ENCODE peak calls at places on chromosomes 16 and 17, in six cellular contexts. J, R, T, Q, E and N are unnamed samples. For H3K4me1, the result is how much of the 10 kb centered on the place peaks cover.

GRCh38 chr17:17626840-17627239 is 35.3 kb upstream of the PEMT start:
- DNase-seq in J (no peak), R (no peak), T (no peak), Q (no peak), E (no peak), N (no peak)

GRCh38 chr16:30896890-30897730 is 696 bp downstream of the CTF1 start:
- DNase-seq in J (peak), R (peak), T (peak), Q (peak), E (peak), N (peak)

GRCh38 chr17:31391496-31391949 is at the start of gene RAB11FIP4:
- DNase-seq in J (no peak), R (peak), T (no peak), Q (no peak), E (peak), N (no peak)

GRCh38 chr17:82520041-82520910 is 744 bp downstream of the FOXK2 start:
- DNase-seq in J (peak), R (peak), T (no peak), Q (peak), E (no peak), N (peak)

GRCh38 chr17:73393962-73394361 is 82.2 kb upstream of the CDC42EP4 start:
- DNase-seq in J (no peak), R (no peak), T (peak), Q (no peak), E (no peak), N (no peak)

GRCh38 chr17:80826955-80827645 is 164.5 kb upstream of the CHMP6 start:
- DNase-seq in J (no peak), R (no peak), T (peak), Q (peak), E (peak), N (no peak)

GRCh38 chr16:396199-396598 is 800 bp upstream of the NME4 start:
- DNase-seq in J (no peak), R (no peak), T (no peak), Q (no peak), E (no peak), N (no peak)

GRCh38 chr17:83128306-83129240 is 49.2 kb downstream of the METRNL start:
- DNase-seq in J (no peak), R (no peak), T (no peak), Q (peak), E (no peak), N (no peak)

GRCh38 chr17:50575581-50576210 is 15.2 kb downstream of the CACNA1G start:
- DNase-seq in J (no peak), R (no peak), T (no peak), Q (no peak), E (no peak), N (peak)

GRCh38 chr17:41098476-41098875 is 534 bp upstream of the KRTAP4-8 start:
- DNase-seq in J (no peak), R (no peak), T (no peak), Q (no peak), E (no peak), N (no peak)

GRCh38 chr17:17507465-17508011 is 11.3 kb upstream of the RASD1 start:
- DNase-seq in J (no peak), R (no peak), T (no peak), Q (no peak), E (no peak), N (no peak)

GRCh38 chr16:12706628-12707027 is 97.1 kb downstream of the CPPED1 start:
- DNase-seq in J (no peak), R (no peak), T (no peak), Q (no peak), E (peak), N (no peak)

GRCh38 chr17:64115871-64116534 is 13.9 kb downstream of the ERN1 start:
- DNase-seq in J (no peak), R (no peak), T (peak), Q (no peak), E (no peak), N (no peak)

GRCh38 chr17:17491546-17491988 is 4.6 kb downstream of the RASD1 start:
- DNase-seq in J (no peak), R (no peak), T (no peak), Q (no peak), E (no peak), N (no peak)

GRCh38 chr17:491086-492014 is 138.7 kb upstream of the RPH3AL start:
- DNase-seq in J (peak), R (no peak), T (peak), Q (peak), E (peak), N (no peak)

GRCh38 chr16:11393861-11394592 is 48.8 kb downstream of the RMI2 start:
- DNase-seq in J (no peak), R (no peak), T (no peak), Q (peak), E (no peak), N (no peak)

GRCh38 chr16:66115373-66115772 is 251.1 kb upstream of the CDH5 start:
- DNase-seq in J (no peak), R (no peak), T (peak), Q (no peak), E (no peak), N (no peak)

GRCh38 chr17:49447603-49448325 is 33.1 kb upstream of the PHB1 start:
- DNase-seq in J (no peak), R (no peak), T (no peak), Q (no peak), E (no peak), N (no peak)

GRCh38 chr16:11614587-11615175 is 28.0 kb upstream of the LITAF start:
- DNase-seq in J (no peak), R (no peak), T (no peak), Q (no peak), E (no peak), N (no peak)

GRCh38 chr17:2050871-2051387 is 4.0 kb upstream of the HIC1 start:
- DNase-seq in J (no peak), R (no peak), T (peak), Q (no peak), E (peak), N (no peak)

GRCh38 chr16:30805056-30805369 is 18.0 kb upstream of the ZNF629 start:
- DNase-seq in J (no peak), R (no peak), T (peak), Q (no peak), E (no peak), N (no peak)

GRCh38 chr17:4258867-4259266 is 4.9 kb downstream of the ANKFY1 start:
- DNase-seq in J (no peak), R (no peak), T (no peak), Q (no peak), E (no peak), N (no peak)

GRCh38 chr17:71993363-71993762 is 127.5 kb upstream of the SOX9 start:
- DNase-seq in J (no peak), R (no peak), T (no peak), Q (no peak), E (no peak), N (no peak)

GRCh38 chr16:3607161-3607560 is 4.2 kb downstream of the SLX4 start:
- DNase-seq in J (no peak), R (no peak), T (no peak), Q (no peak), E (no peak), N (no peak)

GRCh38 chr17:33452797-33453196 is 159.7 kb upstream of the ASIC2 start:
- DNase-seq in J (no peak), R (no peak), T (no peak), Q (no peak), E (no peak), N (no peak)

GRCh38 chr16:414395-415169 is 10.9 kb upstream of the RAB11FIP3 start:
- DNase-seq in J (no peak), R (no peak), T (no peak), Q (no peak), E (no peak), N (no peak)

GRCh38 chr17:10032142-10032541 is 127.1 kb upstream of the RCVRN start:
- DNase-seq in J (no peak), R (no peak), T (no peak), Q (no peak), E (no peak), N (no peak)

GRCh38 chr17:81518113-81518784 is 5.7 kb upstream of the ACTG1 start:
- DNase-seq in J (no peak), R (no peak), T (no peak), Q (no peak), E (no peak), N (no peak)

GRCh38 chr16:2831203-2831602 is 1.1 kb downstream of the ZG16B start:
- DNase-seq in J (no peak), R (no peak), T (no peak), Q (peak), E (no peak), N (no peak)

GRCh38 chr16:52976539-52977167 is 76.0 kb downstream of the CHD9NB start:
- DNase-seq in J (no peak), R (no peak), T (peak), Q (no peak), E (no peak), N (peak)

GRCh38 chr17:74445156-74445555 is 13.3 kb downstream of the GPRC5C start:
- DNase-seq in J (no peak), R (no peak), T (no peak), Q (no peak), E (no peak), N (no peak)

GRCh38 chr17:38864636-38865398 is 5.0 kb upstream of the LASP1 start:
- DNase-seq in J (no peak), R (no peak), T (peak), Q (no peak), E (no peak), N (no peak)

GRCh38 chr17:17492562-17492961 is 3.6 kb downstream of the RASD1 start:
- DNase-seq in J (no peak), R (no peak), T (no peak), Q (no peak), E (no peak), N (no peak)

GRCh38 chr17:74637912-74638311 is 14.4 kb upstream of the CD300E start:
- DNase-seq in J (no peak), R (no peak), T (no peak), Q (no peak), E (no peak), N (no peak)

GRCh38 chr17:1562178-1562643 is 381 bp downstream of the PITPNA start:
- DNase-seq in J (peak), R (no peak), T (no peak), Q (no peak), E (no peak), N (no peak)

GRCh38 chr17:81556863-81557262 is 4.7 kb upstream of the FAAP100 start:
- DNase-seq in J (no peak), R (no peak), T (no peak), Q (no peak), E (no peak), N (no peak)

GRCh38 chr16:71474864-71475263 is 12.8 kb upstream of the ZNF23 start:
- DNase-seq in J (no peak), R (no peak), T (no peak), Q (no peak), E (no peak), N (no peak)

GRCh38 chr16:3112058-3112880 is at the start of gene ZNF205:
- DNase-seq in J (no peak), R (no peak), T (peak), Q (peak), E (peak), N (no peak)

GRCh38 chr16:2882460-2883026 is 472 bp upstream of the FLYWCH2 start:
- DNase-seq in J (peak), R (peak), T (peak), Q (peak), E (peak), N (peak)

GRCh38 chr16:80803341-80804060 is 897 bp downstream of the CDYL2 start:
- DNase-seq in J (peak), R (peak), T (no peak), Q (no peak), E (no peak), N (no peak)

GRCh38 chr16:85610059-85610445 is 3.1 kb upstream of the GSE1 start:
- DNase-seq in J (no peak), R (no peak), T (no peak), Q (no peak), E (no peak), N (no peak)
- H3K4me1 ChIP-seq in J (under half), R (under half), T (under half), Q (half or more), E (half or more), N (under half)

GRCh38 chr16:28167730-28168129 is 44.0 kb downstream of the XPO6 start:
- DNase-seq in J (no peak), R (no peak), T (no peak), Q (no peak), E (no peak), N (no peak)

GRCh38 chr16:28166394-28167208 is 45.2 kb downstream of the XPO6 start:
- DNase-seq in J (no peak), R (no peak), T (no peak), Q (no peak), E (no peak), N (no peak)

GRCh38 chr16:28163699-28164584 is 47.8 kb downstream of the XPO6 start:
- DNase-seq in J (no peak), R (no peak), T (no peak), Q (no peak), E (no peak), N (no peak)

GRCh38 chr16:28167221-28167620 is 44.5 kb downstream of the XPO6 start:
- DNase-seq in J (no peak), R (no peak), T (no peak), Q (no peak), E (no peak), N (no peak)

DNA sequence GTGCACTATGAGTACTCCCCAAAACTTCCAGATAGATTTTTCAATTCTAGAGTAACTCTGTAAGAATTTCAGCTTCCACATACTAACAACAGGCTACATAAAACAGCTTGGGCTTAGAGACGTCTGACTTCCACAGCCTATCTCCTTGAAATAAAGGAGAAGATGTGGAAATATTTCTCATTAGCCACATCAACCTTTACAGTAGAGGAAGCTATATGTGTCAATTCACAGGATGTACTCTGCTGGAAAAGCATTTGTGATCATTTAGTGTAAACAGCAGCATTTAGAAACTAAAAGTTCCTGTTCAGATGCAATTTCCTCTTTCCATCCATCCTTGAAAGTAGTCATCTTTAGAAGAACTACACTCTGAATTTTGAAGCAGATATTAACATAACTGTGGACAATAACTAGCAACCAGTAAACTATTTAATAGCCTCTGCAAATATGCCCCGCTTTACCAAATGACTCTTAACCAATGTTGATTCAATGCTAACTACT is 46.2 kb downstream of the XPO6 start:
- DNase-seq in J (no peak), R (no peak), T (no peak), Q (no peak), E (no peak), N (no peak)
- H3K4me1 ChIP-seq in J (half or more), R (under half), T (under half), Q (under half), E (under half), N (under half)

GRCh38 chr17:57490890-57491289 is 234.6 kb downstream of the MSI2 start:
- DNase-seq in J (no peak), R (no peak), T (no peak), Q (no peak), E (no peak), N (no peak)

GRCh38 chr17:57488856-57489255 is 232.5 kb downstream of the MSI2 start:
- DNase-seq in J (no peak), R (no peak), T (no peak), Q (no peak), E (peak), N (no peak)

GRCh38 chr17:57487552-57487951 is 231.2 kb downstream of the MSI2 start:
- DNase-seq in J (no peak), R (no peak), T (no peak), Q (no peak), E (no peak), N (peak)

GRCh38 chr17:57490446-57490845 is 234.1 kb downstream of the MSI2 start:
- DNase-seq in J (no peak), R (no peak), T (no peak), Q (no peak), E (no peak), N (no peak)

GRCh38 chr17:57489321-57489720 is 233.0 kb downstream of the MSI2 start:
- DNase-seq in J (no peak), R (no peak), T (no peak), Q (no peak), E (no peak), N (no peak)
- H3K4me1 ChIP-seq in J (under half), R (under half), T (under half), Q (under half), E (half or more), N (under half)

GRCh38 chr17:29156781-29157180 is 23.4 kb downstream of the MYO18A start:
- DNase-seq in J (no peak), R (no peak), T (no peak), Q (no peak), E (no peak), N (no peak)
- H3K4me1 ChIP-seq in J (under half), R (under half), T (half or more), Q (half or more), E (half or more), N (under half)

DNA sequence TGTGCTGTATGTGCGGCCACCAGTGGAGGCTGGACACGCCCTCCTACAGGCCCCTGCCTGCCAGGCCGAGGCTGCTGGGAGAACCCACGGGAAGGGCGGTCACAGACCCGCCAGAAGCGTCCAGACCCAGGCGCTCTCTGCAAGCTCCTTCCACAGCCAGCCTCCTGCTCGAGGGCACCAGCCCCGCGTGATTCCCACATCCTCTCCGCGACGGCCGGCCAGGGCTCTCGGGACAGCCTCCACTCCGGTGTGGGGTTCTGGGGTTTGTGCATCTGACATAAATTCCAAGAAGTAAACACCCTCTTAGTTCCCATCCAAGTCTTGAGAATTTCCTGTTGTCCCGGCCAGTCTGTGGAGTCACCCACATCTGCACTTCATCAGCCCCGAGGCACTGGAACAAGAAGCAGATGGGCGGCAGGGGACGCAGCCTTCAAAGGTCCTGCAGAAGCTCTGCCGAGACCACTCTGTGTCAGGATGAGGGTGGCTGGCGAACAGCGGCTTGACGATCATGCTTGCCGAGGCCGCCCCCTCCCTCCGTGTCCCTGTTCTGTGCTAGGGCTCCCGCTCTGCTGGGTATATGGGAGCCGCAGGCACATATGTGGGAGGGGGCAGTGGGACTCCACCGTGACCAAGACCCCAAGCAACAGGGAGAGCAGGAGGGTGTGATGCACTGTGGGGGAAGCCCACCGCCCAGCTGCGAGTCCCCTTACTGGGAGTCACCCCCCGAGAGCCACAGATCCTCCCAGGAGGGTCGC is 2.4 kb upstream of the TMEM204 start:
- DNase-seq in J (no peak), R (no peak), T (no peak), Q (peak), E (peak), N (no peak)
- H3K4me1 ChIP-seq in J (under half), R (under half), T (under half), Q (half or more), E (under half), N (under half)

GRCh38 chr17:67438669-67439068 is 61.6 kb downstream of the PITPNC1 start:
- DNase-seq in J (no peak), R (no peak), T (no peak), Q (no peak), E (no peak), N (no peak)

GRCh38 chr17:67434061-67434525 is 57.0 kb downstream of the PITPNC1 start:
- DNase-seq in J (peak), R (peak), T (no peak), Q (no peak), E (peak), N (no peak)

GRCh38 chr17:67431210-67432015 is 54.3 kb downstream of the PITPNC1 start:
- DNase-seq in J (no peak), R (no peak), T (peak), Q (no peak), E (no peak), N (no peak)

GRCh38 chr17:67435122-67435521 is 58.0 kb downstream of the PITPNC1 start:
- DNase-seq in J (peak), R (peak), T (no peak), Q (no peak), E (peak), N (no peak)

DNA sequence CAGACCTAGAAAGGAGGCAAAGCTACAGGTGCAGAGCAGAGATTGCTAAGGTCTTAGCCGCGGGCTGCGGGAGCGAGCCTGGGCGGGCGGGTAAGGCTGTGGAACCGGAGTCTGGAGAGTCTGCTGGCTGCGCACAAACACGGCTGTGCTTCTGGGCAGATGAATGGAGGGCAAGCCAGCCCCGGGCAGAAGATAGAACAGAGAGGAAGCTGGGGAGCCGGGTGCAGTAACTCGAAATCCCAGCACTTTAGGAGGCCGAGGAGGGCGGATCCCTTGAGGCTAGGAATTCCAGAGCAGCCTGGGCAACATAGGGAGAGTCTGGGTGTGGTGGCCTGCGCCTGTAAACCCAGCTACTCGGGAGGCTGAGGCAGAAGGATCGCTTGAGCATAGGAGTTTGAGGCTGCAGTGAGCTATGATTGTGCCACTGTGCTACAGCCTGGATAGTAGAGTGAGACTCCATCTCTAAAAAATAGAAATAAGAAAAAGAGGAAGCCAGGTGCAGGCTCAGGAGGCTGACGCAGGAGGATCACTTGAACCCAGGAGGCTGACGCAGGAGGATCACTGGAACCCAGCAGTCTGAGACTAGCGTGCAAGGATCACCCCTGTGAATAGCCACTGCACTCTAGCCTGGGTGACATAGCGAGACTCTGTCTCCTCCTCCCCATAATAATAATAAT is 56.3 kb downstream of the PITPNC1 start:
- DNase-seq in J (no peak), R (no peak), T (no peak), Q (no peak), E (no peak), N (no peak)
- H3K4me1 ChIP-seq in J (half or more), R (under half), T (under half), Q (under half), E (under half), N (under half)